ENCODE peak calls at places on chromosomes 2 and 18, in seven cellular contexts. B, J, G, C, O, V and Z are unnamed samples.

GRCh38 chr2:127085260-127085666 is 21.7 kb downstream of the BIN1 start:
- DNase-seq in B (no peak), J (no peak), G (no peak), C (no peak), O (no peak), V (peak; percentile 38), Z (peak; percentile 60)

GRCh38 chr2:9665903-9666302 is 35.1 kb upstream of the YWHAQ start:
- DNase-seq in B (peak; percentile 61), J (no peak), G (no peak), C (no peak), O (no peak), V (no peak), Z (no peak)

GRCh38 chr2:176117823-176118376 is 1.3 kb downstream of the HOXD10 start:
- DNase-seq in B (no peak), J (no peak), G (no peak), C (no peak), O (no peak), V (no peak), Z (no peak)

GRCh38 chr2:110883401-110883800 is 151.0 kb downstream of the ACOXL start:
- DNase-seq in B (no peak), J (no peak), G (no peak), C (no peak), O (no peak), V (no peak), Z (no peak)

GRCh38 chr18:6055711-6056110 is 160.4 kb upstream of the TMEM200C start:
- DNase-seq in B (peak; percentile 25), J (no peak), G (no peak), C (no peak), O (no peak), V (no peak), Z (no peak)

GRCh38 chr2:211055438-211055837 is 499.0 kb downstream of the CPS1 start:
- DNase-seq in B (no peak), J (no peak), G (no peak), C (no peak), O (no peak), V (no peak), Z (no peak)

GRCh38 chr2:238513346-238513745 is 86.6 kb downstream of the ASB1 start:
- DNase-seq in B (no peak), J (peak; percentile 19), G (no peak), C (no peak), O (no peak), V (no peak), Z (no peak)

GRCh38 chr2:234025475-234025874 is 25.0 kb upstream of the SPP2 start:
- DNase-seq in B (no peak), J (no peak), G (no peak), C (no peak), O (no peak), V (no peak), Z (no peak)

GRCh38 chr18:10771053-10771709 is 245.4 kb downstream of the NAPG start:
- DNase-seq in B (no peak), J (no peak), G (no peak), C (no peak), O (no peak), V (no peak), Z (no peak)

GRCh38 chr2:239692348-239692747 is 291.5 kb upstream of the HDAC4 start:
- DNase-seq in B (no peak), J (peak; percentile 41), G (no peak), C (no peak), O (no peak), V (no peak), Z (peak; percentile 88)

GRCh38 chr18:45324489-45325111 is 290.7 kb upstream of the SLC14A2 start:
- DNase-seq in B (peak; percentile 60), J (peak; percentile 92), G (no peak), C (no peak), O (peak; percentile 62), V (peak; percentile 20), Z (peak; percentile 92)

GRCh38 chr18:24514439-24514838 is 54.0 kb downstream of the HRH4 start:
- DNase-seq in B (no peak), J (no peak), G (no peak), C (no peak), O (no peak), V (no peak), Z (no peak)